ENCODE peak calls at places on chromosome 19, in five cellular contexts. G is fibroblast of the aortic adventitia, R is H1, P is thoracic aorta, W is cardiac muscle cell. Z is an unnamed sample.

GRCh38 chr19:31280266-31281006 is 68.8 kb downstream of the TSHZ3 start:
- DNase-seq in G (no peak), R (no peak), P (no peak), W (no peak), Z (no peak)

GRCh38 chr19:47794526-47794925 is 9.8 kb downstream of the TPRX1 start:
- DNase-seq in G (no peak), R (peak), P (no peak), W (no peak), Z (no peak)

GRCh38 chr19:10603873-10604459 is 16.9 kb upstream of the AP1M2 start:
- DNase-seq in G (peak), R (no peak), P (no peak), W (no peak), Z (peak)

GRCh38 chr19:56765107-56765506 is 75.4 kb downstream of the PEG3 start:
- DNase-seq in G (no peak), R (no peak), P (no peak), W (peak), Z (no peak)

GRCh38 chr19:5048727-5049553 is 80.0 kb downstream of the KDM4B start:
- DNase-seq in G (peak), R (no peak), P (peak), W (peak), Z (peak)

GRCh38 chr19:8340341-8341096 is 2.5 kb downstream of the KANK3 start:
- DNase-seq in G (no peak), R (peak), P (no peak), W (peak), Z (no peak)

GRCh38 chr19:57850553-57851017 is 926 bp downstream of the ZNF587 start:
- DNase-seq in G (peak), R (peak), P (no peak), W (peak), Z (peak)

GRCh38 chr19:8163781-8164180 is 14.4 kb upstream of the FBN3 start:
- DNase-seq in G (no peak), R (no peak), P (no peak), W (peak), Z (no peak)

GRCh38 chr19:4009990-4010807 is 2.7 kb downstream of the PIAS4 start:
- DNase-seq in G (no peak), R (no peak), P (no peak), W (no peak), Z (no peak)

GRCh38 chr19:40257096-40257517 is 28.0 kb downstream of the AKT2 start:
- DNase-seq in G (no peak), R (no peak), P (no peak), W (no peak), Z (no peak)

GRCh38 chr19:2050991-2051770 is at the start of gene MKNK2:
- DNase-seq in G (peak), R (peak), P (peak), W (peak), Z (peak)

GRCh38 chr19:52923782-52924593 is 760 bp upstream of the ZNF888 start:
- DNase-seq in G (peak), R (peak), P (peak), W (peak), Z (no peak)

GRCh38 chr19:48480476-48481190 is 11.5 kb downstream of the CYTH2 start:
- DNase-seq in G (no peak), R (no peak), P (no peak), W (peak), Z (peak)

GRCh38 chr19:51371186-51371690 is 1.2 kb downstream of the NKG7 start:
- DNase-seq in G (no peak), R (no peak), P (no peak), W (no peak), Z (no peak)
- H3K4me3 ChIP-seq in G (no peak), R (no peak), P (no peak), W (no peak), Z (no peak)

GRCh38 chr19:32318884-32319520 is 26.4 kb upstream of the ZNF507 start:
- DNase-seq in G (no peak), R (peak), P (no peak), W (no peak), Z (no peak)
- TF ChIP-seq CTCF in G (no peak), R (peak), P (no peak), W (peak), Z (peak)

DNA sequence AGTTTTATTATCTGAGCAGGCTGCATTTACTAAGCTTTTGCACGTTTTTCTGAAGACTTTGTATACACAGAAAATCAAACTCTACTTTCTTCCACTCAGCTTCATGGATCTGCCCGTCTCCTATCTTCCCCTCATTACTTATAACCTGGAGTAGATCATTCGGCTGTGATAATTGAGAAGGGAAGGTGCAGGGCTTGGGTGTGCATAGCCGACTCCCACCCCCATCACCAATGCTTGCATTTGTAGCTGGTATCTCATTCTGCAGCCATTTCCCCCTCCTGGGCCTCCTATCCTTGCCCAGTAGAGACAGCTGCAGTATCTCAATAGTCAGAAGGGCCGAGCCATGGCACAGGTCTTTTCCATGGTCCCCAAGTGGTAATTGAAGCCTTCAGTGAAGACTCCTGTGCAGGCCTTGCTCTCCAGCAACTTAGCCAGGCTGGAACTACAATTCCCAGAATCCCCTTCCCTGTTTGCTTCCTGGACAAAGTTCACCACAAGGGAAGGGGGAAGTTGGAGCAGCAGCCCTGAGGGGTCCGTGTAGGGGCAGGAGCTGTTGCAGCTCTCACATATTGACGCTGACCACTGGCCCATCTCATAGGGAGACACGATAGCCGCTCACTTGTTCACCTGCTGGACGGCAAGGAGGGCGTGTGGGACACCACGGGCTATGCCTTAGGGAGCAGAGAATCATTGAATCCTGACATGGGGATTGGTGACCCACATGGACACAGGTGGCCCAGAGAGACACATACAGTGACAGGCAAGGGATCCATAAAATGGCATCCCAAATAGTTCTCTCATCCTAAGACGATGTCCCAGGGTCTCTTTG is 2.1 kb upstream of the SIGLEC8 start:
- DNase-seq in G (peak), R (no peak), P (no peak), W (peak), Z (no peak)
- H3K4me3 ChIP-seq in G (peak), R (no peak), P (no peak), W (no peak), Z (no peak)

GRCh38 chr19:18322318-18322758 is 538 bp downstream of the LSM4 start:
- DNase-seq in G (peak), R (no peak), P (no peak), W (peak), Z (peak)
- TF ChIP-seq CTCF in G (peak), R (peak), P (no peak), W (peak), Z (peak)

DNA sequence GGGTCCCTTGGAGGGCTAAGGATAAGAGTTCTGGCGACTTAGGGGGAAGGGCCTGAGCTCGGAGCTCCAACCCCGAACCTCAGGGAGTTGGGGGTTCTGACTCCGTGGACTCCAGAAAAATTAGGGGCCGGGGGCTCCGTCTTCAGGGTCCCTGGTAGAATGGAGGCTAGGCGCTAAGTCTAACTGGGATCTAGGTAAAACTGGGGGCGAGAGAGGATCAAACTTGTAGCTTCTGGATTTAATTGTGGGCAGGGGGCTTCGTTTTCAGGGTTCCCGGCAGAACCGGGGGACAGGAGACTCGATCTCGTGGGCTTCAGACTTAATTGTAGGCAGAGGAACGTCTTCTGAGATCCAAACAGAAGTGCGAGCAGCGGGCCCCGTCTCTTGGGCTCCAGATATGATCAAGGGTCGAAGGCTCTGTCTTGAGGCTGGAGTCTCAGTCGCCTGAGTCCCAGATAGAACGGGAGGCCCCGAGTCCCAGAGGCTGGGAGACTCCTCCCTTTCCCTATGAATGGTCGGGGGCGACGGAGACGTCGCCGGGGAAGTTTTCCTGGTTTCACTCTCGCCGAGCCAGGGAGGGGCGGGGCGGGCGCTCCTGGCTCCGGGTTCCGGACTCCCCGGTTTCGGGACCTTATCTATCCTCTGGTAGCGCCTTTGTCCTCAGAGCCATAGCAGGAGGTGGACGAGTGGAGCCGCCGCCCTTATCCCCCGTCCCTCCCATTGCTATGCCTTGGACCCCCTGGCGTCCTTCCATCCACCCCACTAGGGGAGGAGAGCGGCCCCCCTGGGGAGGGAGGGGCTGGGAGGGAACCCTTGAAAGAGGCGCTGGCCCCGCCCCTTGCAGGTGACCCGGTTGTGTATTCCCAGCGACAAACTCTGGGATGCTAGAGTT is 1.3 kb downstream of the NECTIN2 start:
- DNase-seq in G (peak), R (peak), P (no peak), W (peak), Z (peak)
- H3K4me3 ChIP-seq in G (peak), R (peak), P (peak), W (peak), Z (peak)

GRCh38 chr19:41893899-41894298 is 10.9 kb downstream of the ARHGEF1 start:
- DNase-seq in G (no peak), R (no peak), P (no peak), W (peak), Z (no peak)
- TF ChIP-seq CTCF in G (no peak), R (peak), P (no peak), W (peak), Z (peak)

DNA sequence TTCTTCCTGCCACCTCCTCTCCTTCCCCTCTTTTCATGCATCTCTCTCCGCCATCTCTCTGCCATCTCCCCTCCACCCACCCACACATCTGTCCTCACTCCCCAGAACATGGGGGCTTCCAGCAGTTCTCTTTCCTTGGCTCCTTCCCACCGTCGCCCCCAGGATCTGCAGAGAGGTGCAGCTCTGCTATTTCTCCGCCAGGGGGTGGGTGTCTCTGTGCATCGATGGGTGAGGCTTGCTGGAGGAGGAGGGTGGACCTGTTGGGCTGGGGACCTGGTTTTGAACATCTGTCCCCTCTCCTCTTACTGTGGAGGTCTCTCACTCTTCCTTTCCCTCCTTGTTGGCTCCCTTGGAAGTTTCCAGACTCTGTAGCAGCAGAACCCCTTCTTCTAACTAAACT is 51.7 kb downstream of the MYH14 start:
- DNase-seq in G (no peak), R (no peak), P (no peak), W (no peak), Z (no peak)
- H3K4me3 ChIP-seq in G (no peak), R (no peak), P (no peak), W (no peak), Z (no peak)

GRCh38 chr19:34044011-34044410 is 128.3 kb upstream of the LSM14A start:
- DNase-seq in G (no peak), R (no peak), P (no peak), W (no peak), Z (no peak)

DNA sequence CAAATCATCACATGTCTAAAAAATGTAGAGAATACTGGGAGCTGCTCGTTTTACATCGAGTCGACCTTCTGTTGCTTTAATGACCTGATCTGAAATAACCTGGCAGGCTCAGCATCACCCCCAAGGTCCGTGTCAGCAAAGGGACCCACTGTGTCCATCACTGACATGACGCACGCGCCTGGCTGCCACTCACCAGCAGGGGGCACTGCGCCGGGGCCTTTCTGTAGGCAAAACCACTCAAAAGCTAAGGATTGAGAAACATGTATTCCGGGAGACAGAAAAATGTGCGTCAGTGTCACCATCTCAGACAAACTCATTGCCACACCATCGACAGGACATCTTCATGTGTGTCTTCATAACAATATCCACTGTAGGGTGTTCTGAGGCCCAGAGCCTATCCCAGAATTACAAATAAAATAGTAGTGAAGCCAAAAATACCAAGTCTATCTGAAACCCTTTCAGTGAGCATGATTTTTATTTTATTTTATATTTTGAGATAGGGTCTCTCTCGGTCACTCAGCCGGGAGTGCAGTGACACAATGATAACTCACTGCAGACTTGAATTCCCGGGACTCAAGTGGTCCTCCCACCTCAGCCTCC is 130.3 kb upstream of the LSM14A start:
- DNase-seq in G (peak), R (peak), P (peak), W (peak), Z (peak)
- TF ChIP-seq CTCF in G (peak), R (peak), P (peak), W (peak), Z (peak)

GRCh38 chr19:39196860-39197562 is at the start of gene NCCRP1:
- DNase-seq in G (no peak), R (peak), P (no peak), W (no peak), Z (no peak)
- H3K4me3 ChIP-seq in G (no peak), R (peak), P (peak), W (peak), Z (no peak)

GRCh38 chr19:54302252-54302651 is 10.7 kb downstream of the LILRA5 start:
- DNase-seq in G (no peak), R (no peak), P (no peak), W (no peak), Z (no peak)

GRCh38 chr19:54298357-54299125 is 14.4 kb downstream of the LILRA5 start:
- DNase-seq in G (no peak), R (no peak), P (no peak), W (no peak), Z (no peak)

GRCh38 chr19:54299126-54299498 is 13.9 kb downstream of the LILRA5 start:
- DNase-seq in G (no peak), R (no peak), P (no peak), W (no peak), Z (no peak)

GRCh38 chr19:54297759-54298305 is 15.1 kb downstream of the LILRA5 start:
- DNase-seq in G (no peak), R (no peak), P (no peak), W (no peak), Z (no peak)

GRCh38 chr19:54299515-54299914 is 13.5 kb downstream of the LILRA5 start:
- DNase-seq in G (no peak), R (no peak), P (no peak), W (no peak), Z (no peak)
- TF ChIP-seq CTCF in G (no peak), R (no peak), P (no peak), W (no peak), Z (no peak)